ENCODE peak calls at places on chromosomes 5 and 9, in ten cellular contexts. One of them, this sample, is unnamed. For H3K4me1, the result is how much of the 10 kb centered on the place peaks cover.

GRCh38 chr9:72602629-72603028 is 81.2 kb downstream of the TMC1 start:
- DNase-seq in heart right ventricle: no peak
- DNase-seq in HepG2: no peak
- DNase-seq in mammary epithelial cell: no peak
- DNase-seq in A549: no peak
- DNase-seq in RWPE2: no peak
- DNase-seq in fibroblast of lung: peak
- DNase-seq in GM23248: peak
- DNase-seq in mucosa of descending colon: no peak
- DNase-seq in breast epithelium: no peak
- DNase-seq in this sample: peak

GRCh38 chr5:37090123-37090726 is 159.0 kb downstream of the CPLANE1 start:
- DNase-seq in heart right ventricle: no peak
- DNase-seq in HepG2: peak
- DNase-seq in mammary epithelial cell: no peak
- DNase-seq in A549: no peak
- DNase-seq in RWPE2: no peak
- DNase-seq in fibroblast of lung: peak
- DNase-seq in GM23248: no peak
- DNase-seq in mucosa of descending colon: no peak
- DNase-seq in breast epithelium: no peak
- DNase-seq in this sample: no peak

GRCh38 chr5:166401391-166401790 is 1890.1 kb upstream of the WWC1 start:
- DNase-seq in heart right ventricle: no peak
- DNase-seq in HepG2: no peak
- DNase-seq in mammary epithelial cell: no peak
- DNase-seq in A549: no peak
- DNase-seq in RWPE2: no peak
- DNase-seq in fibroblast of lung: no peak
- DNase-seq in GM23248: no peak
- DNase-seq in mucosa of descending colon: no peak
- DNase-seq in breast epithelium: no peak
- DNase-seq in this sample: peak

GRCh38 chr5:38467353-38468040 is 88.9 kb downstream of the LIFR start:
- DNase-seq in heart right ventricle: peak
- DNase-seq in HepG2: no peak
- DNase-seq in mammary epithelial cell: no peak
- DNase-seq in A549: no peak
- DNase-seq in RWPE2: no peak
- DNase-seq in fibroblast of lung: peak
- DNase-seq in GM23248: peak
- DNase-seq in mucosa of descending colon: no peak
- DNase-seq in breast epithelium: no peak
- DNase-seq in this sample: peak

GRCh38 chr9:79686381-79687130 is 114.8 kb downstream of the TLE4 start:
- DNase-seq in heart right ventricle: no peak
- DNase-seq in HepG2: no peak
- DNase-seq in mammary epithelial cell: peak
- DNase-seq in A549: peak
- DNase-seq in RWPE2: no peak
- DNase-seq in fibroblast of lung: peak
- DNase-seq in GM23248: peak
- DNase-seq in mucosa of descending colon: no peak
- DNase-seq in breast epithelium: peak
- DNase-seq in this sample: no peak

GRCh38 chr5:56112526-56113121 is 117.9 kb upstream of the IL6ST start:
- DNase-seq in heart right ventricle: no peak
- DNase-seq in HepG2: no peak
- DNase-seq in mammary epithelial cell: peak
- DNase-seq in A549: peak
- DNase-seq in RWPE2: peak
- DNase-seq in fibroblast of lung: no peak
- DNase-seq in GM23248: peak
- DNase-seq in mucosa of descending colon: no peak
- DNase-seq in breast epithelium: no peak
- DNase-seq in this sample: no peak

GRCh38 chr5:156474251-156474650 is 147.3 kb downstream of the SGCD start:
- DNase-seq in heart right ventricle: peak
- DNase-seq in HepG2: no peak
- DNase-seq in mammary epithelial cell: no peak
- DNase-seq in A549: no peak
- DNase-seq in RWPE2: no peak
- DNase-seq in fibroblast of lung: peak
- DNase-seq in GM23248: peak
- DNase-seq in mucosa of descending colon: no peak
- DNase-seq in breast epithelium: no peak
- DNase-seq in this sample: peak

GRCh38 chr5:175750476-175751080 is 92.7 kb downstream of the HRH2 start:
- DNase-seq in heart right ventricle: no peak
- DNase-seq in HepG2: no peak
- DNase-seq in mammary epithelial cell: no peak
- DNase-seq in A549: no peak
- DNase-seq in RWPE2: peak
- DNase-seq in fibroblast of lung: no peak
- DNase-seq in GM23248: no peak
- DNase-seq in mucosa of descending colon: no peak
- DNase-seq in breast epithelium: no peak
- DNase-seq in this sample: no peak

GRCh38 chr5:141743652-141744333 is 61.8 kb upstream of the ARAP3 start:
- DNase-seq in heart right ventricle: no peak
- DNase-seq in HepG2: no peak
- DNase-seq in mammary epithelial cell: no peak
- DNase-seq in A549: no peak
- DNase-seq in RWPE2: no peak
- DNase-seq in fibroblast of lung: no peak
- DNase-seq in GM23248: no peak
- DNase-seq in mucosa of descending colon: no peak
- DNase-seq in breast epithelium: no peak
- DNase-seq in this sample: no peak

GRCh38 chr5:1885476-1885755 is 2.7 kb upstream of the IRX4 start:
- DNase-seq in heart right ventricle: no peak
- DNase-seq in HepG2: no peak
- DNase-seq in mammary epithelial cell: peak
- DNase-seq in A549: no peak
- DNase-seq in RWPE2: peak
- DNase-seq in fibroblast of lung: no peak
- DNase-seq in GM23248: no peak
- DNase-seq in mucosa of descending colon: no peak
- DNase-seq in breast epithelium: no peak
- DNase-seq in this sample: peak

GRCh38 chr5:143985832-143986485 is 174.0 kb downstream of the HMHB1 start:
- DNase-seq in heart right ventricle: no peak
- DNase-seq in HepG2: no peak
- DNase-seq in mammary epithelial cell: peak
- DNase-seq in A549: no peak
- DNase-seq in RWPE2: no peak
- DNase-seq in fibroblast of lung: peak
- DNase-seq in GM23248: peak
- DNase-seq in mucosa of descending colon: no peak
- DNase-seq in breast epithelium: no peak
- DNase-seq in this sample: peak

GRCh38 chr5:81750308-81751008 is 439 bp downstream of the SSBP2 start:
- DNase-seq in heart right ventricle: no peak
- DNase-seq in HepG2: no peak
- DNase-seq in mammary epithelial cell: no peak
- DNase-seq in A549: no peak
- DNase-seq in RWPE2: no peak
- DNase-seq in fibroblast of lung: no peak
- DNase-seq in GM23248: peak
- DNase-seq in mucosa of descending colon: peak
- DNase-seq in breast epithelium: peak
- DNase-seq in this sample: peak

GRCh38 chr9:100848731-100849130 is 179.8 kb upstream of the PLPPR1 start:
- DNase-seq in heart right ventricle: no peak
- DNase-seq in HepG2: no peak
- DNase-seq in mammary epithelial cell: no peak
- DNase-seq in A549: no peak
- DNase-seq in RWPE2: no peak
- DNase-seq in fibroblast of lung: no peak
- DNase-seq in GM23248: no peak
- DNase-seq in mucosa of descending colon: no peak
- DNase-seq in breast epithelium: no peak
- DNase-seq in this sample: no peak

GRCh38 chr9:84002344-84002743 is 21.7 kb downstream of the RMI1 start:
- DNase-seq in heart right ventricle: no peak
- DNase-seq in HepG2: no peak
- DNase-seq in mammary epithelial cell: no peak
- DNase-seq in A549: no peak
- DNase-seq in RWPE2: no peak
- DNase-seq in fibroblast of lung: peak
- DNase-seq in GM23248: peak
- DNase-seq in mucosa of descending colon: no peak
- DNase-seq in breast epithelium: no peak
- DNase-seq in this sample: no peak

GRCh38 chr9:124017929-124018730 is 6.6 kb downstream of the LHX2 start:
- DNase-seq in heart right ventricle: no peak
- DNase-seq in HepG2: no peak
- DNase-seq in mammary epithelial cell: no peak
- DNase-seq in A549: no peak
- DNase-seq in RWPE2: no peak
- DNase-seq in fibroblast of lung: no peak
- DNase-seq in GM23248: no peak
- DNase-seq in mucosa of descending colon: no peak
- DNase-seq in breast epithelium: no peak
- DNase-seq in this sample: peak

DNA sequence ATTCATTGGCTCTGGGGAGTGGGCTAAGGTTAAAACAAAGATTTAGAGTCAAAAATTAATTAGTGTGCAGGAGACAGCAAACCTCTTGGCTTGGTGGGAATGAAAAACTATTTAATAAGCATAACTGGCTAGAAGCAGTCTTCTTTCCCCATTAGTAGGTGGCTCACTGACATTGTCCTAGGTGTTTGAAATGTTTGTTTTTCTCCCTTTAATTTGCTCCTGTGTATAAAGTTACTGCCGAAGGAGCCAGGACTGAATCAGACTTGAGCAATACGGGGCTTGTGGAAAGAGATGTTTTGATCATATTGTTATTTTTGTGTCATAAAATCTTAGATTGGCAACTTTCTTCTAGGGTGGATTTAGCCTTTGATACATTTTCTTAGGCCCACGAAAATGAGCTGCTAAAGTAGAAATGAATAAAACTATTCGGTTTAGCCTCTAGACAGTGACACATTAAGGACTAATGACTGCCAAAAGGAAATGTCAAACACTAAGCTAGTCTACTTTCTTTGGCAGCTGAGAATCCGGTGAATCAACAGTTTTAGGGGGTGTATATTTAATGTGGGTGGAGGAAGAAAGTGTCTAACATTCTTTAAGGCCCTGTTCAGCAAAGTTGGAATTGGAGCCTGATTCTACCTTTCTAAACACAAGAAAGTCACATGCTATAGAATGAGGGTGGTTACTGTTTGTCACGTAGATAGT is 30.2 kb downstream of the LRRTM2 start:
- DNase-seq in heart right ventricle: no peak
- DNase-seq in HepG2: no peak
- DNase-seq in mammary epithelial cell: peak
- DNase-seq in A549: no peak
- DNase-seq in RWPE2: no peak
- DNase-seq in fibroblast of lung: peak
- DNase-seq in GM23248: peak
- DNase-seq in mucosa of descending colon: no peak
- DNase-seq in breast epithelium: no peak
- DNase-seq in this sample: peak
- H3K4me1 ChIP-seq in heart right ventricle: under half
- H3K4me1 ChIP-seq in HepG2: under half
- H3K4me1 ChIP-seq in mammary epithelial cell: under half
- H3K4me1 ChIP-seq in A549: half or more
- H3K4me1 ChIP-seq in RWPE2: half or more
- H3K4me1 ChIP-seq in fibroblast of lung: under half
- H3K4me1 ChIP-seq in GM23248: half or more
- H3K4me1 ChIP-seq in mucosa of descending colon: under half
- H3K4me1 ChIP-seq in breast epithelium: under half
- H3K4me1 ChIP-seq in this sample: under half

GRCh38 chr5:150143725-150144058 is 12.0 kb downstream of the PDGFRB start:
- DNase-seq in heart right ventricle: no peak
- DNase-seq in HepG2: no peak
- DNase-seq in mammary epithelial cell: no peak
- DNase-seq in A549: no peak
- DNase-seq in RWPE2: no peak
- DNase-seq in fibroblast of lung: no peak
- DNase-seq in GM23248: peak
- DNase-seq in mucosa of descending colon: no peak
- DNase-seq in breast epithelium: no peak
- DNase-seq in this sample: no peak
- H3K4me1 ChIP-seq in heart right ventricle: under half
- H3K4me1 ChIP-seq in HepG2: half or more
- H3K4me1 ChIP-seq in mammary epithelial cell: under half
- H3K4me1 ChIP-seq in A549: half or more
- H3K4me1 ChIP-seq in RWPE2: under half
- H3K4me1 ChIP-seq in fibroblast of lung: half or more
- H3K4me1 ChIP-seq in GM23248: half or more
- H3K4me1 ChIP-seq in mucosa of descending colon: under half
- H3K4me1 ChIP-seq in breast epithelium: under half
- H3K4me1 ChIP-seq in this sample: half or more

DNA sequence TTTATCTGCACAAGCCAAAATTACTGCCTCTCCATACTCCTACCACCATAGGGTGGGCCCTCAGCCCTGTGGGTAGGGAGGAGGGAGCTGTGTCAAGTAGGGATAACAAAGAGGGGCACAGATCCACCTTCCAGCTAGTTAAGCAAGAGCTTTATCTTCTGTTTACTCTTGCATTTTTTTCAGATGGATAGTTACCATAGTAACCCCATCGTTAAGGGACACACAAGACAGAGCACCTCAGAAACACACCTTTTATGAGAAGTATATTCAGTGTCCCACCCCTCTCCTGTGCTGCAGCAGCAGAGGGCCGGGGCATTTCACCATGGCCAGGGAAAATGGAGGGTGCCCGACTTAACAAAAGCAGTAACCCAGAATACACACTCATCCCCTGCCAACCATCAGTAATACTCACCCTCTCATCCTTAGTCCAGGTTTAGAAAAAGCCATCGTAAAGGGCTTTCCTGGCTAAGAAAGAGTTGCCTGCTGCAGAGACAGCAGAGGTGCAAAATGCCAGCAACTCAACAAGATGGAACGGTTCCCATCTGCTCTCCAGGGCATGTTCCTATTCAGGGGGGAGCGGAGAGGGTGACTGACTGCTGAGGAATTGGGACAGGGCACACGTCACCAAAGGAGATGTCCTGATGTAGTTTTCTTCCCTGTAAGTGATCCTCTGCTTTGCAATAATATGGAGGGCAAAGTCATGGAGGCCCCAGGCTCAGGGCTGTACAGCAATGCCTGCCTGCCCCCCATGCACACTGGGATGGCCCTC is 25.1 kb downstream of the MACROH2A1 start:
- DNase-seq in heart right ventricle: peak
- DNase-seq in HepG2: peak
- DNase-seq in mammary epithelial cell: no peak
- DNase-seq in A549: no peak
- DNase-seq in RWPE2: no peak
- DNase-seq in fibroblast of lung: no peak
- DNase-seq in GM23248: peak
- DNase-seq in mucosa of descending colon: no peak
- DNase-seq in breast epithelium: no peak
- DNase-seq in this sample: no peak
- H3K4me1 ChIP-seq in heart right ventricle: under half
- H3K4me1 ChIP-seq in HepG2: under half
- H3K4me1 ChIP-seq in mammary epithelial cell: under half
- H3K4me1 ChIP-seq in A549: under half
- H3K4me1 ChIP-seq in RWPE2: under half
- H3K4me1 ChIP-seq in fibroblast of lung: under half
- H3K4me1 ChIP-seq in GM23248: under half
- H3K4me1 ChIP-seq in mucosa of descending colon: under half
- H3K4me1 ChIP-seq in breast epithelium: under half
- H3K4me1 ChIP-seq in this sample: under half

GRCh38 chr5:171869956-171870355 is 84.3 kb downstream of the SMIM23 start:
- DNase-seq in heart right ventricle: no peak
- DNase-seq in HepG2: no peak
- DNase-seq in mammary epithelial cell: no peak
- DNase-seq in A549: no peak
- DNase-seq in RWPE2: no peak
- DNase-seq in fibroblast of lung: no peak
- DNase-seq in GM23248: no peak
- DNase-seq in mucosa of descending colon: no peak
- DNase-seq in breast epithelium: no peak
- DNase-seq in this sample: no peak
- H3K4me1 ChIP-seq in heart right ventricle: under half
- H3K4me1 ChIP-seq in HepG2: under half
- H3K4me1 ChIP-seq in mammary epithelial cell: under half
- H3K4me1 ChIP-seq in A549: under half
- H3K4me1 ChIP-seq in RWPE2: under half
- H3K4me1 ChIP-seq in fibroblast of lung: under half
- H3K4me1 ChIP-seq in GM23248: under half
- H3K4me1 ChIP-seq in mucosa of descending colon: under half
- H3K4me1 ChIP-seq in breast epithelium: under half
- H3K4me1 ChIP-seq in this sample: under half

This sample was measured in osteoblast.